ENCODE peak calls at places on chromosomes 4 and X, in nine cellular contexts. T, C, Q, L, P, R, F, O and H are unnamed samples.
A peak's percentile ranks its signal among the peaks of the same experiment; 100 is the strongest.

GRCh38 chr4:801436-802124 is 24.3 kb downstream of the CPLX1 start:
- DNase-seq in F (no peak), T (peak; percentile 42), O (no peak), P (no peak), L (no peak), R (no peak), C (no peak), Q (no peak), H (no peak)

GRCh38 chr4:54802336-54802735 is 144.6 kb downstream of the KIT start:
- DNase-seq in P (no peak), C (no peak), T (no peak), O (no peak), Q (no peak), L (no peak), R (no peak), F (no peak), H (no peak)

GRCh38 chr4:76278583-76278982 is 27.1 kb downstream of the FAM47E start:
- DNase-seq in P (no peak), T (no peak), L (no peak), O (no peak), R (no peak), C (no peak), F (no peak), Q (no peak), H (no peak)

GRCh38 chr4:31108762-31109161 is 388.6 kb downstream of the PCDH7 start:
- DNase-seq in P (no peak), Q (no peak), R (no peak), C (no peak), T (no peak), F (no peak), L (no peak), O (no peak), H (no peak)

GRCh38 chrX:134525086-134525792 is 65.3 kb downstream of the HPRT1 start:
- DNase-seq in L (no peak), Q (no peak), O (no peak), R (no peak), P (peak; percentile 22), F (no peak), C (no peak), T (no peak), H (no peak)

GRCh38 chrX:116238093-116238492 is 67.5 kb downstream of the AGTR2 start:
- DNase-seq in O (no peak), C (no peak), Q (no peak), F (no peak), P (no peak), T (no peak), R (no peak), L (no peak), H (no peak)

GRCh38 chr4:41177016-41177415 is 37.3 kb downstream of the APBB2 start:
- DNase-seq in C (no peak), L (no peak), P (peak; percentile 79), F (no peak), Q (no peak), R (peak; percentile 16), O (peak; percentile 80), T (no peak), H (no peak)

GRCh38 chr4:155639674-155640529 is 26.7 kb upstream of the GUCY1A1 start:
- DNase-seq in R (no peak), Q (no peak), C (no peak), L (no peak), F (no peak), O (no peak), P (no peak), T (no peak), H (no peak)

GRCh38 chr4:27154706-27155105 is 294.1 kb downstream of the STIM2 start:
- DNase-seq in O (no peak), C (no peak), Q (no peak), F (peak; percentile 19), R (no peak), L (no peak), T (no peak), P (peak; percentile 90), H (no peak)

GRCh38 chr4:140595065-140595464 is 26.3 kb upstream of the UCP1 start:
- DNase-seq in P (no peak), C (no peak), Q (no peak), L (no peak), O (peak; percentile 50), T (no peak), F (no peak), R (peak; percentile 41), H (peak; percentile 58)

GRCh38 chr4:34644716-34645115 is 1599.6 kb downstream of the ARAP2 start:
- DNase-seq in O (no peak), C (no peak), T (no peak), L (no peak), R (no peak), F (no peak), Q (no peak), P (peak; percentile 52), H (no peak)
- H3K4me3 ChIP-seq in O (no peak overlapping the region), C (no peak overlapping the region), T (no peak overlapping the region), L (no peak overlapping the region), R (no peak overlapping the region), F (no peak overlapping the region), Q (no peak overlapping the region), P (no peak overlapping the region), H (no peak overlapping the region)

DNA sequence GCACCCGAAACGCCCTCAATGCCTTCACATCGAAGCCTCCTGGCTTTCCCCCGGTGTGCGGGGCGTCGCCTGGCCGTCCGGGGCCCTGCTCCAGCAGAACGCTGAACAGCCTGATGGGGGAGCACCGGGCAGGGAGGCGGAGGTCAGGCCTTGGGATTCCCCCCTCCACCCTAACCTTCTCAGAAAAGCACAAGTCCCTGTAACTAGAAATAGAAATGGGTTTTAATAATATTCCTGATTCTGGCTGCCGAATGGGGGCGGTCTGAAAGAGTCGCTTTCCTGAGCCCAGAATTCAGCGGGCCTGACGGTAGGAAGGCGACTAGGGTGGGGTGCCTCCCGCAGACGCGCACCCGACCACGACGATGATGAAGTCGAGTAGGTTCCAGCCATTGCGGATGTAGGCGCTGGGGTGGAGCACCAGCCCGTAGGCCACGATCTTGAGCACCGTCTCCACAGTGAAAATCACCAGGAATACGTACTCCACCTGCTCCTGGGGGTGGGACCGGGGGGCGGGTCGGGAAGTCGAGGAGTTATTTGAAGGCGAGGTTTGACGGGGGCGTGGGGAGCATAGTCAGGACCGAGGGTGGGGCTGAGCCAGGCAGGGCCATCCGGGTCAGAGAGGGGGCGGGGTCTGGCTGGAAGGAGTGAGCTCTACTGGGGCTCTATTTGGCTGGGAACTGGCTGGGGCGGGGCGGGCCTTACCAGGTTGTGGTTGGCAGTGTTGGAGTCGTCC is 2.5 kb downstream of the CACNA1F start:
- DNase-seq in P (no peak), O (peak; percentile 9), C (no peak), F (no peak), L (no peak), Q (no peak), R (no peak), T (peak; percentile 93), H (no peak)
- TF ChIP-seq CTCF in P (peak; percentile 13), O (peak; percentile 39), C (no peak), F (peak; percentile 20), L (no peak), Q (no peak), R (no peak), T (no peak), H (no peak)

GRCh38 chr4:142566243-142566642 is 279.9 kb downstream of the INPP4B start:
- DNase-seq in Q (no peak), R (no peak), L (no peak), C (no peak), O (no peak), F (no peak), T (no peak), P (no peak), H (no peak)
- H3K4me3 ChIP-seq in Q (no peak overlapping the region), R (no peak overlapping the region), L (no peak overlapping the region), C (no peak overlapping the region), O (no peak overlapping the region), F (no peak overlapping the region), T (peak overlapping the region; percentile 3), P (no peak overlapping the region), H (no peak overlapping the region)

DNA sequence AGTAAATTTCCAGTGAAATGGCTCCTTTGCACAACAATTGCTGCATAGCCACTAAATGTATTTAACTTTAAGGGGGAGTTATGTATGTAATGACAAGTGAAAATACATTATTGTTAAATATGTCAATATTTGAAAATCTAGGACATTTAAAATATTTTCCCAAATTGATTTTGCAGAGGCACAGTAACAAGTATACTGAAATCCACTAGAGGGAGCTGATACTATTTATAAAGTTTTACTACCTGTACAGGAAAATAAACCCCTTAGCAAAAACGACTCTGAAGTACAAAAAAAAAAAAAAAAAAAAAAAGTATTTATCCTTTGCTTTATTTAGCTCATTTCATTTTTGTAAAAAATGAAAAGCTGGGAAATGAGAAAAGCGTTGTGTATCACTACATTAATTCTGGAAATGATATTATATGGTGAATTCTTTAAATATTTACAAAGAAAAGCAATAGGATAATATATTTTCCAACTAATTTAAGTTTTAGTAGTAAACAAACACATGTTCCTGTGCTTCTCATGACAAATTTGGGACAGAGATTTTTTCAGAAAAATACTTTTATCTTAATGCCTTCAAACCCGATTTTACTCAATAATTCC is 727.7 kb downstream of the DMD start:
- DNase-seq in L (peak; percentile 11), R (no peak), F (no peak), Q (no peak), C (no peak), O (no peak), P (no peak), T (no peak), H (no peak)
- TF ChIP-seq CTCF in L (peak; percentile 58), R (no peak), F (no peak), Q (no peak), C (no peak), O (no peak), P (peak; percentile 20), T (no peak), H (peak; percentile 20)

DNA sequence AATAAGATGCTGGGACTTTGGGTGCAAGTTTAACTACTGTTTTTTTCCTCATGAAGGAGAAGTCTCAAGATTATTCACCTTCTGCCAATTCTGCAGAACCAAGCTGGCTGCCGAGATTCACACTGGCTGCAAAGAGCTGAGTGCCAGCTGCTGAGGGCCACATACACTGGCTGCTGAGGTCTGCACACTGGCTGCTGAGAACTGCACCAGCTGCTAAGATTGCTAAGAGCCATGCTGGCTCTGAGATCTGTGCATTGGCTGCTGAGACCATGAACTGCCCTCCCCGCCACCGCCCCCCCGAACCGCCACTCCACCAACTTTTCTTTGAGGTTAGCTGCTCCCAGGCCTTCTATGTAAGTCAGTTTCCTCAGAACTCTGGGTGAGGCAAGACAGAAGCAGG is 330.3 kb downstream of the CBLL2 start:
- DNase-seq in F (no peak), P (no peak), C (no peak), T (no peak), R (no peak), L (no peak), O (no peak), Q (no peak), H (no peak)
- H3K4me3 ChIP-seq in F (no peak overlapping the region), P (no peak overlapping the region), C (no peak overlapping the region), T (no peak overlapping the region), R (no peak overlapping the region), L (no peak overlapping the region), O (no peak overlapping the region), Q (no peak overlapping the region), H (no peak overlapping the region)